ENCODE peak calls at places on chromosomes 2 and 18, in ten cellular contexts. One of them, this sample, is unnamed.

GRCh38 chr2:167264380-167264779 is 376.1 kb downstream of the XIRP2 start:
- DNase-seq in uterus: no peak
- DNase-seq in cardiac muscle cell: peak; percentile 21
- DNase-seq in HepG2: peak; percentile 3
- DNase-seq in WTC11: peak; percentile 43
- DNase-seq in H9: peak; percentile 54
- DNase-seq in ovary: no peak
- DNase-seq in PC-9: no peak
- DNase-seq in endodermal cell: peak; percentile 68
- DNase-seq in dorsolateral prefrontal cortex: peak; percentile 42
- DNase-seq in this sample: no peak

GRCh38 chr2:213723707-213724106 is 439.4 kb downstream of the SPAG16 start:
- DNase-seq in uterus: no peak
- DNase-seq in cardiac muscle cell: no peak
- DNase-seq in HepG2: no peak
- DNase-seq in WTC11: no peak
- DNase-seq in H9: no peak
- DNase-seq in ovary: no peak
- DNase-seq in PC-9: no peak
- DNase-seq in endodermal cell: no peak
- DNase-seq in dorsolateral prefrontal cortex: no peak
- DNase-seq in this sample: no peak

GRCh38 chr18:29652797-29653196 is 1389.7 kb downstream of the DSC3 start:
- DNase-seq in uterus: no peak
- DNase-seq in cardiac muscle cell: no peak
- DNase-seq in HepG2: no peak
- DNase-seq in WTC11: no peak
- DNase-seq in H9: no peak
- DNase-seq in ovary: no peak
- DNase-seq in PC-9: no peak
- DNase-seq in endodermal cell: no peak
- DNase-seq in dorsolateral prefrontal cortex: no peak
- DNase-seq in this sample: no peak

GRCh38 chr18:48622911-48623431 is 84.1 kb downstream of the CTIF start:
- DNase-seq in uterus: no peak
- DNase-seq in cardiac muscle cell: no peak
- DNase-seq in HepG2: no peak
- DNase-seq in WTC11: peak; percentile 49
- DNase-seq in H9: peak; percentile 70
- DNase-seq in ovary: no peak
- DNase-seq in PC-9: peak; percentile 79
- DNase-seq in endodermal cell: peak; percentile 81
- DNase-seq in dorsolateral prefrontal cortex: peak; percentile 54
- DNase-seq in this sample: no peak

GRCh38 chr2:101930019-101930418 is 61.7 kb upstream of the IL1R2 start:
- DNase-seq in uterus: no peak
- DNase-seq in cardiac muscle cell: no peak
- DNase-seq in HepG2: no peak
- DNase-seq in WTC11: no peak
- DNase-seq in H9: no peak
- DNase-seq in ovary: no peak
- DNase-seq in PC-9: no peak
- DNase-seq in endodermal cell: no peak
- DNase-seq in dorsolateral prefrontal cortex: no peak
- DNase-seq in this sample: no peak

GRCh38 chr2:169118060-169118459 is 48.7 kb downstream of the DHRS9 start:
- DNase-seq in uterus: no peak
- DNase-seq in cardiac muscle cell: no peak
- DNase-seq in HepG2: no peak
- DNase-seq in WTC11: no peak
- DNase-seq in H9: no peak
- DNase-seq in ovary: no peak
- DNase-seq in PC-9: no peak
- DNase-seq in endodermal cell: no peak
- DNase-seq in dorsolateral prefrontal cortex: no peak
- DNase-seq in this sample: no peak

GRCh38 chr2:158178646-158179045 is 77.0 kb downstream of the UPP2 start:
- DNase-seq in uterus: no peak
- DNase-seq in cardiac muscle cell: no peak
- DNase-seq in HepG2: no peak
- DNase-seq in WTC11: no peak
- DNase-seq in H9: no peak
- DNase-seq in ovary: no peak
- DNase-seq in PC-9: no peak
- DNase-seq in endodermal cell: no peak
- DNase-seq in dorsolateral prefrontal cortex: no peak
- DNase-seq in this sample: no peak

GRCh38 chr2:99754215-99754614 is 264.4 kb upstream of the REV1 start:
- DNase-seq in uterus: no peak
- DNase-seq in cardiac muscle cell: peak; percentile 62
- DNase-seq in HepG2: no peak
- DNase-seq in WTC11: no peak
- DNase-seq in H9: no peak
- DNase-seq in ovary: no peak
- DNase-seq in PC-9: peak; percentile 19
- DNase-seq in endodermal cell: no peak
- DNase-seq in dorsolateral prefrontal cortex: no peak
- DNase-seq in this sample: no peak

GRCh38 chr2:170530284-170530745 is 184.8 kb upstream of the SP5 start:
- DNase-seq in uterus: peak; percentile 83
- DNase-seq in cardiac muscle cell: peak; percentile 74
- DNase-seq in HepG2: peak; percentile 94
- DNase-seq in WTC11: peak; percentile 45
- DNase-seq in H9: peak; percentile 62
- DNase-seq in ovary: peak; percentile 93
- DNase-seq in PC-9: no peak
- DNase-seq in endodermal cell: peak; percentile 90
- DNase-seq in dorsolateral prefrontal cortex: peak; percentile 6
- DNase-seq in this sample: peak; percentile 59

GRCh38 chr2:37377187-37377532 is 32.7 kb downstream of the QPCT start:
- DNase-seq in uterus: no peak
- DNase-seq in cardiac muscle cell: peak; percentile 41
- DNase-seq in HepG2: no peak
- DNase-seq in WTC11: no peak
- DNase-seq in H9: no peak
- DNase-seq in ovary: no peak
- DNase-seq in PC-9: no peak
- DNase-seq in endodermal cell: no peak
- DNase-seq in dorsolateral prefrontal cortex: no peak
- DNase-seq in this sample: no peak

GRCh38 chr2:40096360-40096759 is 317.3 kb upstream of the THUMPD2 start:
- DNase-seq in uterus: no peak
- DNase-seq in cardiac muscle cell: peak; percentile 70
- DNase-seq in HepG2: no peak
- DNase-seq in WTC11: no peak
- DNase-seq in H9: no peak
- DNase-seq in ovary: no peak
- DNase-seq in PC-9: no peak
- DNase-seq in endodermal cell: no peak
- DNase-seq in dorsolateral prefrontal cortex: no peak
- DNase-seq in this sample: no peak

GRCh38 chr2:63977904-63978303 is 41.3 kb downstream of the VPS54 start:
- DNase-seq in uterus: no peak
- DNase-seq in cardiac muscle cell: no peak
- DNase-seq in HepG2: no peak
- DNase-seq in WTC11: no peak
- DNase-seq in H9: no peak
- DNase-seq in ovary: no peak
- DNase-seq in PC-9: no peak
- DNase-seq in endodermal cell: peak; percentile 74
- DNase-seq in dorsolateral prefrontal cortex: no peak
- DNase-seq in this sample: no peak

GRCh38 chr2:201654611-201655384 is 11.5 kb upstream of the TMEM237 start:
- DNase-seq in uterus: no peak
- DNase-seq in cardiac muscle cell: peak; percentile 87
- DNase-seq in HepG2: no peak
- DNase-seq in WTC11: no peak
- DNase-seq in H9: no peak
- DNase-seq in ovary: no peak
- DNase-seq in PC-9: no peak
- DNase-seq in endodermal cell: no peak
- DNase-seq in dorsolateral prefrontal cortex: no peak
- DNase-seq in this sample: no peak

GRCh38 chr2:18001671-18002070 is 123.2 kb downstream of the KCNS3 start:
- DNase-seq in uterus: no peak
- DNase-seq in cardiac muscle cell: no peak
- DNase-seq in HepG2: no peak
- DNase-seq in WTC11: no peak
- DNase-seq in H9: peak; percentile 46
- DNase-seq in ovary: no peak
- DNase-seq in PC-9: no peak
- DNase-seq in endodermal cell: peak; percentile 63
- DNase-seq in dorsolateral prefrontal cortex: no peak
- DNase-seq in this sample: no peak
- TF ChIP-seq CTCF in uterus: no peak
- TF ChIP-seq CTCF in cardiac muscle cell: no peak
- TF ChIP-seq CTCF in HepG2: peak; percentile 27
- TF ChIP-seq CTCF in WTC11: peak; percentile 56
- TF ChIP-seq CTCF in H9: peak; percentile 64
- TF ChIP-seq CTCF in ovary: no peak
- TF ChIP-seq CTCF in PC-9: peak; percentile 59
- TF ChIP-seq CTCF in endodermal cell: peak; percentile 63
- TF ChIP-seq CTCF in dorsolateral prefrontal cortex: no peak
- TF ChIP-seq CTCF in this sample: peak; percentile 18

DNA sequence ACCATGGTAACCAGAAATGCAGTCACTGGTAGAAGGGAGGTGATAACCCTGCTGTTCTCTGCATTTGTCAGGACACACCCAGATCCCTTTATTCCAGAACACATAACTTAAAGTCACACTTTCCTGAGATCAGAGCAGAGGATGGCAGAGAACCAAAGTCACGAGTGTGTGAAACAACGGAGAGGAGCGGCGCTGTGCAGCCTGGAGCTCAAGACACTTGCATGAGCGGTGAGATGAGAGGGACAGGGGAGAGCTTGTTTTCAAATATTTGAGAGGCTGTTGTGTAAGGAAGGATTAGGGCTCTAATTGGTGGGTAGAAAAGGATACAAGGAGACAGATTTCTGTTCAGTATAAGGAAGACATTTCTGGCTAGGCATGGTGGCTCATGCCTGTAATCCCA is 43.3 kb upstream of the AAK1 start:
- DNase-seq in uterus: peak; percentile 24
- DNase-seq in cardiac muscle cell: no peak
- DNase-seq in HepG2: peak; percentile 86
- DNase-seq in WTC11: no peak
- DNase-seq in H9: no peak
- DNase-seq in ovary: no peak
- DNase-seq in PC-9: no peak
- DNase-seq in endodermal cell: no peak
- DNase-seq in dorsolateral prefrontal cortex: no peak
- DNase-seq in this sample: no peak
- TF ChIP-seq CTCF in uterus: no peak
- TF ChIP-seq CTCF in cardiac muscle cell: no peak
- TF ChIP-seq CTCF in HepG2: peak; percentile 48
- TF ChIP-seq CTCF in WTC11: no peak
- TF ChIP-seq CTCF in H9: no peak
- TF ChIP-seq CTCF in ovary: no peak
- TF ChIP-seq CTCF in PC-9: no peak
- TF ChIP-seq CTCF in endodermal cell: no peak
- TF ChIP-seq CTCF in dorsolateral prefrontal cortex: no peak
- TF ChIP-seq CTCF in this sample: no peak

GRCh38 chr2:238306680-238306998 is 13.7 kb upstream of the TRAF3IP1 start:
- DNase-seq in uterus: no peak
- DNase-seq in cardiac muscle cell: no peak
- DNase-seq in HepG2: no peak
- DNase-seq in WTC11: no peak
- DNase-seq in H9: no peak
- DNase-seq in ovary: no peak
- DNase-seq in PC-9: no peak
- DNase-seq in endodermal cell: no peak
- DNase-seq in dorsolateral prefrontal cortex: no peak
- DNase-seq in this sample: no peak

GRCh38 chr2:238304116-238304515 is 15.7 kb upstream of the PER2 start:
- DNase-seq in uterus: no peak
- DNase-seq in cardiac muscle cell: no peak
- DNase-seq in HepG2: no peak
- DNase-seq in WTC11: no peak
- DNase-seq in H9: no peak
- DNase-seq in ovary: no peak
- DNase-seq in PC-9: no peak
- DNase-seq in endodermal cell: no peak
- DNase-seq in dorsolateral prefrontal cortex: no peak
- DNase-seq in this sample: no peak

GRCh38 chr2:238305965-238306679 is 14.2 kb upstream of the TRAF3IP1 start:
- DNase-seq in uterus: no peak
- DNase-seq in cardiac muscle cell: no peak
- DNase-seq in HepG2: no peak
- DNase-seq in WTC11: no peak
- DNase-seq in H9: no peak
- DNase-seq in ovary: no peak
- DNase-seq in PC-9: no peak
- DNase-seq in endodermal cell: no peak
- DNase-seq in dorsolateral prefrontal cortex: no peak
- DNase-seq in this sample: no peak

GRCh38 chr2:238302751-238303150 is 14.3 kb upstream of the PER2 start:
- DNase-seq in uterus: no peak
- DNase-seq in cardiac muscle cell: no peak
- DNase-seq in HepG2: no peak
- DNase-seq in WTC11: peak; percentile 8
- DNase-seq in H9: no peak
- DNase-seq in ovary: no peak
- DNase-seq in PC-9: no peak
- DNase-seq in endodermal cell: no peak
- DNase-seq in dorsolateral prefrontal cortex: no peak
- DNase-seq in this sample: no peak

GRCh38 chr2:238305092-238305862 is 15.0 kb upstream of the TRAF3IP1 start:
- DNase-seq in uterus: no peak
- DNase-seq in cardiac muscle cell: no peak
- DNase-seq in HepG2: peak; percentile 51
- DNase-seq in WTC11: no peak
- DNase-seq in H9: no peak
- DNase-seq in ovary: no peak
- DNase-seq in PC-9: no peak
- DNase-seq in endodermal cell: peak; percentile 77
- DNase-seq in dorsolateral prefrontal cortex: no peak
- DNase-seq in this sample: no peak
- TF ChIP-seq CTCF in uterus: no peak
- TF ChIP-seq CTCF in cardiac muscle cell: peak; percentile 11
- TF ChIP-seq CTCF in HepG2: peak; percentile 64
- TF ChIP-seq CTCF in WTC11: no peak
- TF ChIP-seq CTCF in H9: peak; percentile 60
- TF ChIP-seq CTCF in ovary: no peak
- TF ChIP-seq CTCF in PC-9: peak; percentile 56
- TF ChIP-seq CTCF in endodermal cell: peak; percentile 78
- TF ChIP-seq CTCF in dorsolateral prefrontal cortex: no peak
- TF ChIP-seq CTCF in this sample: no peak

DNA sequence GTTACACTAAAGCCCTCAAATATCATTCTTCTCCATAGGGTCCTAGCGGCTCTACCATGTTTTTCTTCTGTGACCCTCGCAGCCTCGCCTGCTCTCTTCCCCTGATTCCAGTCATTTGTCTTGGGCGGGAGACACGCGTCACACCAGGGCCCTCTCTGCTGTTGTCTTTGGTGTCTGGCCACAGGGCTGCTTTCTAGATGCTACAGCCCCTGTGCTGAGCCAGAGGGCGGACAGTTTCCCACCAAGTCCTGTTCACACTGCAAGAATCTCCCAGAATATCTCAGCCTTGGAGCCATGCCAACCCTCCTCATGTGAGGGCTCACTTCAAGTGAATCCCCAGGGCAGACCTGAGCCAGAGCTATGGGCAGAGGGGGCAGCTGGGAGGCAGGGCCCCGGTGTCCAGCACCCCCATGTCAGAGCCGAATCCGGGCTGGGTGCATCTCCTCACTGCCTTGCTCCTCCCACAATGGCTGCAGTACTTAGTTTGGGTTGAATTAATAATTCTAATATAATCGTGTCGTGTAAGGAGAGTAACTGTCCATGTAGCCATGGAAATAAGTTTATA is 42.1 kb downstream of the DIPK1C start:
- DNase-seq in uterus: no peak
- DNase-seq in cardiac muscle cell: peak; percentile 5
- DNase-seq in HepG2: no peak
- DNase-seq in WTC11: no peak
- DNase-seq in H9: no peak
- DNase-seq in ovary: no peak
- DNase-seq in PC-9: no peak
- DNase-seq in endodermal cell: no peak
- DNase-seq in dorsolateral prefrontal cortex: no peak
- DNase-seq in this sample: no peak
- TF ChIP-seq CTCF in uterus: no peak
- TF ChIP-seq CTCF in cardiac muscle cell: no peak
- TF ChIP-seq CTCF in HepG2: no peak
- TF ChIP-seq CTCF in WTC11: no peak
- TF ChIP-seq CTCF in H9: no peak
- TF ChIP-seq CTCF in ovary: no peak
- TF ChIP-seq CTCF in PC-9: no peak
- TF ChIP-seq CTCF in endodermal cell: no peak
- TF ChIP-seq CTCF in dorsolateral prefrontal cortex: no peak
- TF ChIP-seq CTCF in this sample: no peak